ENCODE peak calls at places on chromosomes 1 and 21, in six cellular contexts. P is A549, M is H1, I is endothelial cell of umbilical vein, O is HepG2, Z is K562. Q is an unnamed sample.

GRCh38 chr21:45818904-45819285 is 162.7 kb upstream of the COL6A1 start:
- DNase-seq in Z (no peak), P (peak), M (no peak), O (peak), I (no peak), Q (no peak)

GRCh38 chr1:155004352-155005075 is 1.9 kb downstream of the ZBTB7B start:
- DNase-seq in P (no peak), I (no peak), M (no peak), Z (no peak), O (no peak), Q (no peak)

GRCh38 chr21:46431884-46432488 is 26.7 kb upstream of the DIP2A start:
- DNase-seq in P (no peak), I (no peak), M (no peak), Z (no peak), O (no peak), Q (no peak)

GRCh38 chr21:28253971-28254370 is 738.7 kb downstream of the LTN1 start:
- DNase-seq in O (no peak), Z (no peak), P (no peak), M (no peak), I (no peak), Q (no peak)

GRCh38 chr1:18539171-18539570 is 58.4 kb downstream of the KLHDC7A start:
- DNase-seq in P (no peak), M (no peak), O (no peak), I (no peak), Z (no peak), Q (no peak)

GRCh38 chr1:40612345-40612831 is 53.1 kb downstream of the RIMS3 start:
- DNase-seq in Z (peak), M (no peak), O (peak), I (peak), P (peak), Q (peak)

GRCh38 chr1:95620076-95620475 is 386.1 kb downstream of the RWDD3 start:
- DNase-seq in Z (no peak), P (no peak), I (no peak), M (no peak), O (no peak), Q (no peak)

GRCh38 chr1:96183928-96184327 is 537.7 kb upstream of the PTBP2 start:
- DNase-seq in O (no peak), I (no peak), P (no peak), M (no peak), Z (no peak), Q (no peak)

GRCh38 chr1:223472057-223472456 is 78.8 kb downstream of the CCDC185 start:
- DNase-seq in P (no peak), O (no peak), M (no peak), Z (no peak), I (no peak), Q (no peak)

GRCh38 chr1:184947497-184948256 is 26.6 kb downstream of the NIBAN1 start:
- DNase-seq in Z (no peak), I (no peak), O (no peak), M (no peak), P (no peak), Q (no peak)

GRCh38 chr1:200506471-200506870 is 96.6 kb upstream of the ZNF281 start:
- DNase-seq in P (no peak), M (no peak), I (no peak), Z (no peak), O (no peak), Q (no peak)

GRCh38 chr1:13550663-13551062 is 33.0 kb upstream of the PDPN start:
- DNase-seq in O (no peak), I (no peak), M (no peak), P (no peak), Z (no peak), Q (no peak)

GRCh38 chr1:197614916-197615692 is 160.2 kb downstream of the DENND1B start:
- DNase-seq in I (peak), O (peak), Z (no peak), P (peak), M (no peak), Q (peak)

GRCh38 chr1:66214901-66215300 is 319.1 kb upstream of the SGIP1 start:
- DNase-seq in P (no peak), I (no peak), Z (no peak), O (no peak), M (no peak), Q (no peak)

GRCh38 chr1:109713636-109714035 is 1.6 kb downstream of the GSTM5 start:
- DNase-seq in P (no peak), I (no peak), Z (peak), O (no peak), M (no peak), Q (no peak)

GRCh38 chr1:150612014-150612345 is 17.4 kb downstream of the ENSA start:
- DNase-seq in M (no peak), O (no peak), P (no peak), Z (no peak), I (no peak), Q (no peak)

GRCh38 chr1:117205368-117205767 is 5.4 kb downstream of the VTCN1 start:
- DNase-seq in M (no peak), I (no peak), O (no peak), Z (no peak), P (no peak), Q (no peak)

GRCh38 chr1:170225735-170226524 is 80.2 kb downstream of the NTMT2 start:
- DNase-seq in P (no peak), M (no peak), I (no peak), O (no peak), Z (no peak), Q (no peak)

GRCh38 chr1:231064418-231064817 is 24.4 kb upstream of the FAM89A start:
- DNase-seq in I (no peak), P (no peak), O (no peak), Z (no peak), M (no peak), Q (no peak)

GRCh38 chr1:166740668-166741276 is 98.5 kb upstream of the POGK start:
- DNase-seq in P (no peak), O (no peak), Z (no peak), M (no peak), I (no peak), Q (no peak)

GRCh38 chr1:91792393-91793032 is 93.4 kb downstream of the TGFBR3 start:
- DNase-seq in O (no peak), Z (peak), I (peak), M (no peak), P (no peak), Q (no peak)

GRCh38 chr21:26941436-26941835 is 25.5 kb downstream of the ADAMTS5 start:
- DNase-seq in P (no peak), O (no peak), M (no peak), Z (no peak), I (no peak), Q (no peak)

GRCh38 chr1:204045430-204045829 is 27.5 kb upstream of the SOX13 start:
- DNase-seq in Z (no peak), O (no peak), I (peak), M (no peak), P (no peak), Q (no peak)

GRCh38 chr1:32741417-32742131 is 39.0 kb upstream of the SYNC start:
- DNase-seq in P (no peak), O (no peak), I (no peak), M (no peak), Z (peak), Q (no peak)

GRCh38 chr1:60916926-60917325 is 165.4 kb upstream of the NFIA start:
- DNase-seq in Z (no peak), I (no peak), P (no peak), O (no peak), M (no peak), Q (no peak)

GRCh38 chr21:33761104-33762036 is 119.1 kb downstream of the ITSN1 start:
- DNase-seq in P (peak), Z (peak), M (no peak), O (peak), I (peak), Q (no peak)

GRCh38 chr1:225963735-225964530 is 22.9 kb upstream of the LEFTY2 start:
- DNase-seq in I (no peak), Z (no peak), M (no peak), O (no peak), P (no peak), Q (no peak)

GRCh38 chr1:178232949-178233348 is 139.0 kb downstream of the RASAL2 start:
- DNase-seq in M (no peak), Z (no peak), O (no peak), P (no peak), I (no peak), Q (no peak)

GRCh38 chr1:25707280-25708016 is 90.9 kb downstream of the MAN1C1 start:
- DNase-seq in P (no peak), O (no peak), I (no peak), Z (no peak), M (no peak), Q (peak)

GRCh38 chr1:230684146-230684545 is 29.8 kb downstream of the AGT start:
- DNase-seq in I (no peak), P (no peak), Z (no peak), O (no peak), M (no peak), Q (no peak)

GRCh38 chr1:180482425-180483275 is 19.7 kb downstream of the ACBD6 start:
- DNase-seq in O (peak), I (peak), M (no peak), Z (peak), P (peak), Q (no peak)
- TF ChIP-seq JUN in O (no peak), I (no peak), M (no peak), Z (no peak), P (no peak), Q (no peak)

DNA sequence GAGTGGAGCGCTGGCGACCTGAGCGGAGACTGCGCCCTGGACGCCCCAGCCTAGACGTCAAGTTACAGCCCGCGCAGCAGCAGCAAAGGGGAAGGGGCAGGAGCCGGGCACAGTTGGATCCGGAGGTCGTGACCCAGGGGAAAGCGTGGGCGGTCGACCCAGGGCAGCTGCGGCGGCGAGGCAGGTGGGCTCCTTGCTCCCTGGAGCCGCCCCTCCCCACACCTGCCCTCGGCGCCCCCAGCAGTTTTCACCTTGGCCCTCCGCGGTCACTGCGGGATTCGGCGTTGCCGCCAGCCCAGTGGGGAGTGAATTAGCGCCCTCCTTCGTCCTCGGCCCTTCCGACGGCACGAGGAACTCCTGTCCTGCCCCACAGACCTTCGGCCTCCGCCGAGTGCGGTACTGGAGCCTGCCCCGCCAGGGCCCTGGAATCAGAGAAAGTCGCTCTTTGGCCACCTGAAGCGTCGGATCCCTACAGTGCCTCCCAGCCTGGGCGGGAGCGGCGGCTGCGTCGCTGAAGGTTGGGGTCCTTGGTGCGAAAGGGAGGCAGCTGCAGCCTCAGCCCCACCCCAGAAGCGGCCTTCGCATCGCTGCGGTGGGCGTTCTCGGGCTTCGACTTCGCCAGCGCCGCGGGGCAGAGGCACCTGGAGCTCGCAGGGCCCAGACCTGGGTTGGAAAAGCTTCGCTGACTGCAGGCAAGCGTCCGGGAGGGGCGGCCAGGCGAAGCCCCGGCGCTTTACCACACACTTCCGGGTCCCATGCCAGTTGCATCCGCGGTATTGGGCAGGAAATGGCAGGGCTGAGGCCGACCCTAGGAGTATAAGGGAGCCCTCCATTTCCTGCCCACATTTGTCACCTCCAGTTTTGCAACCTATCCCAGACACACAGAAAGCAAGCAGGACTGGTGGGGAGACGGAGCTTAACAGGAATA is 4.2 kb downstream of the TFAP2E start:
- DNase-seq in M (no peak), P (no peak), O (no peak), I (peak), Z (no peak), Q (peak)
- TF ChIP-seq JUN in M (no peak), P (no peak), O (no peak), I (no peak), Z (no peak), Q (no peak)

DNA sequence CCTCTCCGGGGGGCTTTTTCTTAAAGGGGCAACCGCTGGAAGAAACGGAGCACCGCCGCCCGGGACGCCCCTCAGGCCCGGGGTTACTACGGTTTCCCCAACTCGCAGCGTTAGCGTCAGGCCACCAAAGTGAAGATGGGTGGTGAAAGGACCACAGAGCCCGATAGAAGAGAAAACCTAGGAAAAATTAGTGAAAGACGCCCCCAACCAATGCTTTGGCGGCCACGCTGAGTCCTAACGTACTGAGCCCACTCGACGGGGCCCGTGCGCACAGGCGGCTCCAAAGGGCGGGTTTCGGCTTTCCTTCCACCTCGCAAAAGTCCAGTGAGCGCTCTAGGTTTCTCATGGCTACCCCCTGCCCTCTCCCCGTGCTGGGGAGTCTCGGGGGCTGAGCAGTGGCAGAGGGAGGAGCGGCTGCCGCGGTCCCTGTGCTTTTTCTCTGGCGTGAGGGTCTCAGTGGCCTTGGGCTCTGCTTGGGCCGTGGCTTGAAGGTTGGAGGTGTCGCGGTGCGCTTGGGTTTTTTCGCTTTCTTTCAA is 12.2 kb upstream of the SPEN start:
- DNase-seq in M (no peak), I (no peak), Z (peak), O (peak), P (no peak), Q (no peak)
- TF ChIP-seq JUN in M (no peak), I (no peak), Z (no peak), O (no peak), P (peak), Q (no peak)

DNA sequence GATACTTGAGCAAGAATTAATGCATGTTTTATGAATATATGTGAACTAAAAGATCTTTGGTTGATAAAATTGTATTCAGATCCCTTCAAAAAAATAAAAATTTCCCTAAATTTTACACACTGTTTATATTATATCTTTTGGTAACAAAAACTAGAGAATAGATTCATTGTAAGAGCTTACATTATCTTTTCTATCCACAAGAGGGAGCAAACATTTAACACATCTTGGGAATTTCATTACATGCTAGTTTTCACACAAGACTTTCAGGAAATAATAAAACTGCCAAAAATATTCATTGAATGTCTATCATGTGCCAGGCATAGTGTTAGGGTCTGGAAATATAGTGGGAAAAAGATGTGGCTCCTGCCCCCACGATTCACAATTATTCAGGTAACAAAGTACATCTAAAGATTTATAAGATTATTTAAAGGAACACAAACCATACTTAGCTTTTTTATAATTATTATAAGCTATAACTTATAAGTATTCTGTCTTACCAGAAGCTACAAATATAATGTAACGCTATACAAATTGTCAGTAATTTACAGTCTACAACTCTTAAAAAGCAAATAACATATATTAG is 30.6 kb downstream of the FAF1 start:
- DNase-seq in O (peak), Z (no peak), M (no peak), I (peak), P (peak), Q (no peak)
- TF ChIP-seq JUN in O (no peak), Z (no peak), M (no peak), I (no peak), P (no peak), Q (no peak)

GRCh38 chr1:201740086-201740541 is 88.8 kb upstream of the IPO9 start:
- DNase-seq in M (no peak), Z (no peak), O (no peak), I (no peak), P (no peak), Q (peak)
- TF ChIP-seq JUN in M (no peak), Z (no peak), O (no peak), I (no peak), P (no peak), Q (no peak)

GRCh38 chr1:22830131-22830566 is 119.5 kb downstream of the EPHB2 start:
- DNase-seq in O (no peak), P (no peak), I (no peak), M (no peak), Z (no peak), Q (no peak)
- TF ChIP-seq JUN in O (no peak), P (no peak), I (no peak), M (no peak), Z (no peak), Q (no peak)

Q was measured in WTC11.